ENCODE peak calls at places on chromosomes 2 and 18, in ten cellular contexts. T is CD8-positive, alpha-beta memory T cell; I is upper lobe of right lung; P is right lobe of liver; K is CD4-positive, alpha-beta T cell; D is gastrocnemius medialis; Z is thoracic aorta; E is lower lobe of right lung; R is GM12878; L is cardiac muscle cell. W is an unnamed sample.

GRCh38 chr2:26691881-26692813 is at the start of gene KCNK3:
- DNase-seq in T (peak; percentile 38), I (peak; percentile 73), P (no peak), K (peak; percentile 33), D (no peak), Z (peak; percentile 56), E (peak; percentile 68), R (no peak), L (peak; percentile 89), W (peak; percentile 66)

GRCh38 chr2:184205048-184205596 is 393.2 kb upstream of the ZNF804A start:
- DNase-seq in T (no peak), I (no peak), P (no peak), K (no peak), D (no peak), Z (no peak), E (no peak), R (no peak), L (no peak), W (no peak)

GRCh38 chr2:183428881-183429280 is 304.6 kb downstream of the NUP35 start:
- DNase-seq in T (no peak), I (no peak), P (no peak), K (no peak), D (no peak), Z (no peak), E (no peak), R (no peak), L (no peak), W (no peak)

GRCh38 chr2:236823230-236823629 is 253.6 kb downstream of the ACKR3 start:
- DNase-seq in T (no peak), I (no peak), P (no peak), K (no peak), D (no peak), Z (no peak), E (no peak), R (no peak), L (no peak), W (no peak)

GRCh38 chr2:237160271-237160934 is 74.7 kb downstream of the COPS8 start:
- DNase-seq in T (no peak), I (no peak), P (no peak), K (no peak), D (no peak), Z (no peak), E (no peak), R (no peak), L (no peak), W (no peak)

GRCh38 chr2:230254152-230254881 is 28.8 kb downstream of the SP140 start:
- DNase-seq in T (peak; percentile 42), I (no peak), P (no peak), K (no peak), D (no peak), Z (no peak), E (no peak), R (no peak), L (no peak), W (no peak)

GRCh38 chr18:3727260-3727659 is 277.3 kb downstream of the TGIF1 start:
- DNase-seq in T (no peak), I (no peak), P (no peak), K (no peak), D (no peak), Z (no peak), E (no peak), R (no peak), L (no peak), W (no peak)

GRCh38 chr2:163771596-163771995 is 35.8 kb upstream of the FIGN start:
- DNase-seq in T (no peak), I (no peak), P (no peak), K (no peak), D (no peak), Z (no peak), E (no peak), R (no peak), L (no peak), W (no peak)

GRCh38 chr2:219124379-219125110 is 36.1 kb downstream of the NHEJ1 start:
- DNase-seq in T (no peak), I (no peak), P (no peak), K (no peak), D (no peak), Z (no peak), E (no peak), R (no peak), L (no peak), W (no peak)

GRCh38 chr2:98806266-98806697 is 75.3 kb upstream of the MGAT4A start:
- DNase-seq in T (no peak), I (peak; percentile 87), P (peak; percentile 85), K (no peak), D (no peak), Z (peak; percentile 53), E (peak; percentile 83), R (no peak), L (no peak), W (peak; percentile 79)

GRCh38 chr2:203510256-203510940 is 24.7 kb downstream of the RAPH1 start:
- DNase-seq in T (no peak), I (no peak), P (no peak), K (no peak), D (no peak), Z (no peak), E (no peak), R (no peak), L (no peak), W (no peak)

GRCh38 chr2:134282638-134283400 is 28.9 kb downstream of the MGAT5 start:
- DNase-seq in T (peak; percentile 21), I (no peak), P (no peak), K (no peak), D (no peak), Z (no peak), E (no peak), R (peak; percentile 96), L (no peak), W (no peak)

GRCh38 chr2:121213386-121213785 is 71.6 kb downstream of the TFCP2L1 start:
- DNase-seq in T (no peak), I (no peak), P (no peak), K (no peak), D (no peak), Z (no peak), E (peak; percentile 19), R (no peak), L (no peak), W (no peak)

GRCh38 chr2:121211689-121212151 is 73.3 kb downstream of the TFCP2L1 start:
- DNase-seq in T (no peak), I (no peak), P (no peak), K (no peak), D (no peak), Z (no peak), E (peak; percentile 41), R (no peak), L (no peak), W (no peak)

GRCh38 chr2:121210691-121211090 is 74.3 kb downstream of the TFCP2L1 start:
- DNase-seq in T (no peak), I (peak; percentile 89), P (peak; percentile 67), K (no peak), D (no peak), Z (no peak), E (peak; percentile 80), R (no peak), L (no peak), W (no peak)

GRCh38 chr2:121212661-121213325 is 72.2 kb downstream of the TFCP2L1 start:
- DNase-seq in T (no peak), I (no peak), P (no peak), K (no peak), D (no peak), Z (no peak), E (peak; percentile 39), R (no peak), L (no peak), W (no peak)

GRCh38 chr2:121211251-121211650 is 73.8 kb downstream of the TFCP2L1 start:
- DNase-seq in T (no peak), I (peak; percentile 76), P (no peak), K (no peak), D (no peak), Z (no peak), E (peak; percentile 60), R (no peak), L (no peak), W (no peak)
- H3K27ac ChIP-seq in T (no peak overlapping the region), I (peak overlapping the region; percentile 42), P (no peak overlapping the region), K (no peak overlapping the region), D (no peak overlapping the region), Z (no peak overlapping the region), E (peak overlapping the region; percentile 13), R (no peak overlapping the region), L (no peak overlapping the region), W (no peak overlapping the region)

DNA sequence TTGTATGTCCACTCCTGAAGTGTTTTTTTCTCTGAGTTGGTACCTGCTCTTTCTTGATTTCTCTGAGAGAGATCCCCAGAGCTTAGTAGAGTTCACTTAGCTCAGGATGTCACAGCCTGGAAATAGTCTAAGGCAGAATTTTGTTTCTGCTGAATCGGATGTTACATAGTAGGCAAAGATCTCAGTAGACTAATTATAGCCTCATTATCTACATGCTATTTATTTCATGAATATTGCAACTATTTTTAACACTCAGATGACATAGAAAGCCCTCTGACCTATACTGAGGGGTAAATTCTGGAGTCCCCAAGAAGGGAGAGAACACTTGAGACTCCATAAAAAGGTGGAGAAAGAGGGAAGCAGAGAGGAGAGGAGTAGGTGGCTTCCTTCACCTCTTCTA is 160.2 kb downstream of the FHOD3 start:
- DNase-seq in T (no peak), I (no peak), P (no peak), K (no peak), D (no peak), Z (no peak), E (no peak), R (no peak), L (no peak), W (no peak)
- H3K27ac ChIP-seq in T (no peak overlapping the region), I (no peak overlapping the region), P (no peak overlapping the region), K (no peak overlapping the region), D (peak overlapping the region; percentile 57), Z (no peak overlapping the region), E (no peak overlapping the region), R (no peak overlapping the region), L (peak overlapping the region; percentile 89), W (no peak overlapping the region)

GRCh38 chr18:27061488-27062095 is 123.5 kb downstream of the CHST9 start:
- DNase-seq in T (no peak), I (no peak), P (no peak), K (no peak), D (no peak), Z (no peak), E (no peak), R (no peak), L (no peak), W (no peak)

GRCh38 chr18:27062802-27063201 is 122.3 kb downstream of the CHST9 start:
- DNase-seq in T (no peak), I (no peak), P (no peak), K (no peak), D (no peak), Z (no peak), E (no peak), R (no peak), L (no peak), W (no peak)

GRCh38 chr18:27057459-27058302 is 127.4 kb downstream of the CHST9 start:
- DNase-seq in T (no peak), I (no peak), P (peak; percentile 59), K (no peak), D (no peak), Z (no peak), E (no peak), R (no peak), L (peak; percentile 5), W (no peak)
- H3K27ac ChIP-seq in T (no peak overlapping the region), I (no peak overlapping the region), P (peak overlapping the region; percentile 39), K (no peak overlapping the region), D (peak overlapping the region; percentile 35), Z (no peak overlapping the region), E (no peak overlapping the region), R (no peak overlapping the region), L (no peak overlapping the region), W (no peak overlapping the region)

DNA sequence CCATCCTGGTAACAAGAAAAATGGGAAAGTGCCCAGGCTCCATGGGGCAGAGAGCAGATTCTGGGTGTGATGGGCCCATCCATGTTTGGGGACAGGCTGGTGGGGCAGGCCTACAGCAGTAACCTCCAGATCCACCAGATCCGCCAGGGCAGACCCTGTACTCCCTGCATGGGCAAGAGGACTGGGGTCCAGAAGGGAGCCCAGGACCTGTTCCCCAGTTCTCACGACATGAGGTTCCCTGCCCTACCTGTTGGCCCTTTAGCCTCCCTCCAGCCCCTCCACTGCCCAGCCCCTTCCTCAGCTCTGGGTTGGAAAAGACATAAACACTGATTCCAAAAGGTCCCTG is 38.7 kb downstream of the EMX1 start:
- DNase-seq in T (no peak), I (no peak), P (no peak), K (no peak), D (no peak), Z (no peak), E (no peak), R (no peak), L (no peak), W (no peak)
- H3K27ac ChIP-seq in T (no peak overlapping the region), I (no peak overlapping the region), P (no peak overlapping the region), K (no peak overlapping the region), D (no peak overlapping the region), Z (no peak overlapping the region), E (no peak overlapping the region), R (no peak overlapping the region), L (no peak overlapping the region), W (no peak overlapping the region)

W was measured in tibial artery.